ENCODE peak calls at places on chromosome 18, in four cellular contexts. E, Y, F and K are unnamed samples.

GRCh38 chr18:50678651-50679415 is 118.9 kb downstream of the MAPK4 start:
- DNase-seq in F (no peak), Y (no peak), E (peak), K (no peak)

GRCh38 chr18:79457652-79458051 is 61.9 kb downstream of the NFATC1 start:
- DNase-seq in Y (no peak), E (no peak), F (no peak), K (no peak)

GRCh38 chr18:60693426-60693825 is 320.9 kb upstream of the MC4R start:
- DNase-seq in Y (no peak), E (no peak), F (no peak), K (no peak)

GRCh38 chr18:48827321-48828200 is 123.2 kb downstream of the SMAD7 start:
- DNase-seq in E (no peak), F (no peak), Y (peak), K (no peak)

GRCh38 chr18:37452015-37452414 is 113.6 kb downstream of the CELF4 start:
- DNase-seq in F (no peak), Y (no peak), E (no peak), K (no peak)

GRCh38 chr18:63823516-63824219 is 48.5 kb downstream of the SERPINB7 start:
- DNase-seq in Y (no peak), F (peak), E (no peak), K (peak)

GRCh38 chr18:7155092-7155491 is 37.5 kb upstream of the LAMA1 start:
- DNase-seq in F (no peak), Y (no peak), E (no peak), K (no peak)

GRCh38 chr18:9712606-9713005 is 4.5 kb downstream of the RAB31 start:
- DNase-seq in E (no peak), Y (no peak), F (no peak), K (no peak)

GRCh38 chr18:48766487-48766886 is 184.3 kb downstream of the SMAD7 start:
- DNase-seq in F (no peak), E (no peak), Y (no peak), K (no peak)

GRCh38 chr18:13137939-13138821 is 80.4 kb upstream of the LDLRAD4 start:
- DNase-seq in E (no peak), F (peak), Y (no peak), K (peak)

GRCh38 chr18:56509656-56510055 is 128.7 kb downstream of the TXNL1 start:
- DNase-seq in F (no peak), Y (no peak), E (no peak), K (no peak)

GRCh38 chr18:53780666-53781065 is 443.8 kb downstream of the MBD2 start:
- DNase-seq in E (no peak), F (no peak), Y (no peak), K (no peak)

GRCh38 chr18:42192251-42193248 is 237.5 kb downstream of the PIK3C3 start:
- DNase-seq in F (no peak), E (no peak), Y (no peak), K (no peak)

GRCh38 chr18:58640891-58641610 is 12.2 kb upstream of the ALPK2 start:
- DNase-seq in Y (no peak), E (no peak), F (no peak), K (no peak)

GRCh38 chr18:48660346-48661228 is 121.8 kb downstream of the CTIF start:
- DNase-seq in E (no peak), Y (no peak), F (no peak), K (no peak)

GRCh38 chr18:44835555-44836156 is 155.0 kb downstream of the SETBP1 start:
- DNase-seq in Y (no peak), F (peak), E (no peak), K (no peak)

GRCh38 chr18:47755102-47755456 is 175.4 kb downstream of the SMAD2 start:
- DNase-seq in E (no peak), Y (no peak), F (no peak), K (no peak)

GRCh38 chr18:39424261-39424660 is 1858.7 kb upstream of the CELF4 start:
- DNase-seq in E (no peak), Y (no peak), F (no peak), K (no peak)

GRCh38 chr18:79485788-79486355 is 90.1 kb downstream of the NFATC1 start:
- DNase-seq in Y (peak), F (no peak), E (peak), K (no peak)

GRCh38 chr18:8948471-8949149 is 153.9 kb upstream of the NDUFV2 start:
- DNase-seq in F (no peak), Y (no peak), E (no peak), K (no peak)

GRCh38 chr18:51107594-51108305 is 77.7 kb downstream of the SMAD4 start:
- DNase-seq in F (no peak), E (no peak), Y (peak), K (peak)

GRCh38 chr18:4252840-4253239 is 202.3 kb downstream of the DLGAP1 start:
- DNase-seq in E (no peak), F (no peak), Y (no peak), K (no peak)

GRCh38 chr18:7950380-7951143 is 383.4 kb downstream of the PTPRM start:
- DNase-seq in Y (no peak), F (no peak), E (no peak), K (peak)

GRCh38 chr18:7388752-7389151 is 157.9 kb downstream of the LRRC30 start:
- DNase-seq in F (no peak), E (no peak), Y (no peak), K (no peak)

GRCh38 chr18:9380571-9381390 is 46.2 kb downstream of the TWSG1 start:
- DNase-seq in F (peak), Y (no peak), E (no peak), K (no peak)

GRCh38 chr18:48607049-48607984 is 68.5 kb downstream of the CTIF start:
- DNase-seq in Y (no peak), E (no peak), F (peak), K (no peak)

GRCh38 chr18:77005651-77006195 is 126.9 kb downstream of the MBP start:
- DNase-seq in E (no peak), Y (no peak), F (no peak), K (no peak)

GRCh38 chr18:77008576-77009315 is 123.8 kb downstream of the MBP start:
- DNase-seq in Y (peak), F (no peak), E (no peak), K (no peak)

GRCh38 chr18:77008006-77008405 is 124.6 kb downstream of the MBP start:
- DNase-seq in F (no peak), E (no peak), Y (peak), K (no peak)

GRCh38 chr18:77006305-77007175 is 126.0 kb downstream of the MBP start:
- DNase-seq in E (no peak), Y (peak), F (peak), K (no peak)

DNA sequence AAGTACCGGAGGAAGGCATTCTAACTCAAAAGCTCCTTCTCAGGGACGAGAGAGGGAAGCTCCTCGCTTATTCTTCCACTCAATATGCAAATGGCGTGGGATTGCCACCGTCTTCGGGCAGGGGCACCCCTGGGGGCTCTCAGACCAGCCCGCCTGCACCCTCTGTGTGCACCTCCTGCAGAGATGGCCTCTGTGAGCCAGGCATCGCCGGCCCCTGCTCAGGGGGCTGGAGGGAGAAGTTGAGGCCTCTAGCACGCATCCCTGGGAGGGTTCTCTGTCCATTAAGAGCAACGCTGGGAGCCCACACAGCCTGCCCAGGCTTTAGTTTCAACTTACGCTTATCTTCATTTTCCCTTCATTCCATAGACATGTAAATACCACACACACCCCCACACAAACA is 125.3 kb downstream of the MBP start:
- DNase-seq in Y (peak), E (no peak), F (no peak), K (no peak)
- H3K27ac ChIP-seq in Y (no peak), E (peak), F (no peak), K (no peak)

GRCh38 chr18:5759169-5759568 is 136.2 kb downstream of the TMEM200C start:
- DNase-seq in F (no peak), E (no peak), Y (no peak), K (peak)
- H3K4me3 ChIP-seq in F (no peak), E (no peak), Y (no peak), K (no peak)

GRCh38 chr18:31223371-31223770 is 60.7 kb upstream of the DSC1 start:
- DNase-seq in F (no peak), Y (no peak), E (no peak), K (no peak)

GRCh38 chr18:31229829-31230228 is 67.2 kb upstream of the DSC1 start:
- DNase-seq in E (no peak), Y (no peak), F (no peak), K (no peak)

GRCh38 chr18:31230495-31230894 is 67.8 kb upstream of the DSC1 start:
- DNase-seq in Y (no peak), E (no peak), F (no peak), K (no peak)

GRCh38 chr18:31227497-31228229 is 65.0 kb upstream of the DSC1 start:
- DNase-seq in F (no peak), E (no peak), Y (no peak), K (no peak)

GRCh38 chr18:31225668-31226067 is 63.0 kb upstream of the DSC1 start:
- DNase-seq in F (peak), E (no peak), Y (no peak), K (no peak)
- H3K27ac ChIP-seq in F (no peak), E (no peak), Y (no peak), K (no peak)

GRCh38 chr18:5975111-5975622 is 79.8 kb upstream of the TMEM200C start:
- DNase-seq in E (no peak), Y (no peak), F (no peak), K (no peak)
- H3K4me3 ChIP-seq in E (no peak), Y (no peak), F (no peak), K (no peak)

GRCh38 chr18:659597-659996 is 2.1 kb downstream of the TYMS start:
- DNase-seq in E (no peak), F (no peak), Y (no peak), K (no peak)
- H3K27ac ChIP-seq in E (no peak), F (no peak), Y (no peak), K (no peak)